ENCODE peak calls at places on chromosomes 3 and 15, in nine cellular contexts. One of them, this sample, is unnamed.

GRCh38 chr3:114567774-114568173 is 273.9 kb downstream of the TIGIT start:
- DNase-seq in activated naive CD4-positive, alpha-beta T cell treated with anti-CD3 and anti-CD28 coated beads, Interleukin-2, amount 50 U/mL, for 72 hours: no peak
- DNase-seq in frontal cortex: no peak
- DNase-seq in NCI-H1436: no peak
- DNase-seq in foreskin fibroblast: no peak
- DNase-seq in activated B cell treated with CpG ODN at 0.5 μM for 24 hours: no peak
- DNase-seq in B cell: no peak
- DNase-seq in cortex of kidney: no peak
- DNase-seq in Right ventricle myocardium superior: no peak
- DNase-seq in this sample: no peak

GRCh38 chr3:61200255-61200654 is 51.0 kb downstream of the FHIT start:
- DNase-seq in NCI-H1436: no peak
- DNase-seq in cortex of kidney: no peak
- DNase-seq in activated B cell treated with CpG ODN at 0.5 μM for 24 hours: no peak
- DNase-seq in frontal cortex: no peak
- DNase-seq in foreskin fibroblast: no peak
- DNase-seq in B cell: no peak
- DNase-seq in activated naive CD4-positive, alpha-beta T cell treated with anti-CD3 and anti-CD28 coated beads, Interleukin-2, amount 50 U/mL, for 72 hours: no peak
- DNase-seq in Right ventricle myocardium superior: no peak
- DNase-seq in this sample: no peak

GRCh38 chr15:101201411-101202174 is 50.3 kb downstream of the CHSY1 start:
- DNase-seq in foreskin fibroblast: peak; percentile 98
- DNase-seq in Right ventricle myocardium superior: peak; percentile 92
- DNase-seq in frontal cortex: no peak
- DNase-seq in B cell: no peak
- DNase-seq in NCI-H1436: no peak
- DNase-seq in cortex of kidney: no peak
- DNase-seq in activated naive CD4-positive, alpha-beta T cell treated with anti-CD3 and anti-CD28 coated beads, Interleukin-2, amount 50 U/mL, for 72 hours: no peak
- DNase-seq in activated B cell treated with CpG ODN at 0.5 μM for 24 hours: no peak
- DNase-seq in this sample: peak; percentile 95

GRCh38 chr3:193844472-193844871 is 251.5 kb downstream of the OPA1 start:
- DNase-seq in B cell: no peak
- DNase-seq in foreskin fibroblast: no peak
- DNase-seq in activated B cell treated with CpG ODN at 0.5 μM for 24 hours: no peak
- DNase-seq in Right ventricle myocardium superior: no peak
- DNase-seq in cortex of kidney: no peak
- DNase-seq in NCI-H1436: no peak
- DNase-seq in frontal cortex: no peak
- DNase-seq in activated naive CD4-positive, alpha-beta T cell treated with anti-CD3 and anti-CD28 coated beads, Interleukin-2, amount 50 U/mL, for 72 hours: no peak
- DNase-seq in this sample: no peak

GRCh38 chr3:175940881-175941280 is 1081.7 kb downstream of the NAALADL2 start:
- DNase-seq in B cell: no peak
- DNase-seq in frontal cortex: no peak
- DNase-seq in activated B cell treated with CpG ODN at 0.5 μM for 24 hours: no peak
- DNase-seq in foreskin fibroblast: no peak
- DNase-seq in Right ventricle myocardium superior: no peak
- DNase-seq in activated naive CD4-positive, alpha-beta T cell treated with anti-CD3 and anti-CD28 coated beads, Interleukin-2, amount 50 U/mL, for 72 hours: no peak
- DNase-seq in NCI-H1436: no peak
- DNase-seq in cortex of kidney: no peak
- DNase-seq in this sample: no peak

GRCh38 chr15:23629234-23629805 is 18.3 kb downstream of the MAGEL2 start:
- DNase-seq in B cell: no peak
- DNase-seq in Right ventricle myocardium superior: no peak
- DNase-seq in activated naive CD4-positive, alpha-beta T cell treated with anti-CD3 and anti-CD28 coated beads, Interleukin-2, amount 50 U/mL, for 72 hours: no peak
- DNase-seq in NCI-H1436: peak; percentile 36
- DNase-seq in foreskin fibroblast: no peak
- DNase-seq in cortex of kidney: no peak
- DNase-seq in activated B cell treated with CpG ODN at 0.5 μM for 24 hours: no peak
- DNase-seq in frontal cortex: no peak
- DNase-seq in this sample: peak; percentile 30

GRCh38 chr3:87233805-87234204 is 6.7 kb downstream of the CHMP2B start:
- DNase-seq in NCI-H1436: no peak
- DNase-seq in activated B cell treated with CpG ODN at 0.5 μM for 24 hours: no peak
- DNase-seq in frontal cortex: no peak
- DNase-seq in foreskin fibroblast: no peak
- DNase-seq in cortex of kidney: no peak
- DNase-seq in activated naive CD4-positive, alpha-beta T cell treated with anti-CD3 and anti-CD28 coated beads, Interleukin-2, amount 50 U/mL, for 72 hours: no peak
- DNase-seq in Right ventricle myocardium superior: no peak
- DNase-seq in B cell: no peak
- DNase-seq in this sample: no peak

GRCh38 chr3:46955801-46956259 is 20.7 kb downstream of the CCDC12 start:
- DNase-seq in NCI-H1436: no peak
- DNase-seq in foreskin fibroblast: no peak
- DNase-seq in frontal cortex: no peak
- DNase-seq in Right ventricle myocardium superior: no peak
- DNase-seq in activated B cell treated with CpG ODN at 0.5 μM for 24 hours: no peak
- DNase-seq in activated naive CD4-positive, alpha-beta T cell treated with anti-CD3 and anti-CD28 coated beads, Interleukin-2, amount 50 U/mL, for 72 hours: no peak
- DNase-seq in B cell: no peak
- DNase-seq in cortex of kidney: no peak
- DNase-seq in this sample: no peak

This sample was measured in Kasumi-1.